ENCODE peak calls at places on chromosomes 1 and 21, in four cellular contexts. One of them, this sample, is unnamed.
A peak's percentile ranks its signal among the peaks of the same experiment; 100 is the strongest.

GRCh38 chr1:16073490-16074104 is at the start of gene FAM131C:
- DNase-seq in cardiac muscle cell: no peak
- DNase-seq in psoas muscle: no peak
- DNase-seq in heart right ventricle: no peak
- DNase-seq in this sample: no peak

GRCh38 chr1:84540759-84541158 is 33.5 kb downstream of the CTBS start:
- DNase-seq in psoas muscle: no peak
- DNase-seq in heart right ventricle: no peak
- DNase-seq in cardiac muscle cell: no peak
- DNase-seq in this sample: no peak

GRCh38 chr1:160284220-160284781 is 632 bp downstream of the PEX19 start:
- DNase-seq in cardiac muscle cell: peak; percentile 87
- DNase-seq in psoas muscle: no peak
- DNase-seq in heart right ventricle: no peak
- DNase-seq in this sample: peak; percentile 59

GRCh38 chr1:100896481-100896982 is 642 bp downstream of the SLC30A7 start:
- DNase-seq in heart right ventricle: no peak
- DNase-seq in psoas muscle: no peak
- DNase-seq in cardiac muscle cell: peak; percentile 58
- DNase-seq in this sample: no peak

GRCh38 chr1:19770436-19771190 is 29.1 kb downstream of the TMCO4 start:
- DNase-seq in cardiac muscle cell: no peak
- DNase-seq in heart right ventricle: no peak
- DNase-seq in psoas muscle: no peak
- DNase-seq in this sample: no peak

GRCh38 chr1:98035587-98035986 is 114.8 kb upstream of the DPYD start:
- DNase-seq in heart right ventricle: no peak
- DNase-seq in psoas muscle: no peak
- DNase-seq in cardiac muscle cell: peak; percentile 44
- DNase-seq in this sample: no peak

GRCh38 chr21:36873511-36873910 is 93.0 kb downstream of the HLCS start:
- DNase-seq in heart right ventricle: no peak
- DNase-seq in cardiac muscle cell: no peak
- DNase-seq in psoas muscle: no peak
- DNase-seq in this sample: no peak

GRCh38 chr1:53987880-53988279 is 30.1 kb downstream of the LDLRAD1 start:
- DNase-seq in psoas muscle: no peak
- DNase-seq in heart right ventricle: no peak
- DNase-seq in cardiac muscle cell: peak; percentile 41
- DNase-seq in this sample: no peak

GRCh38 chr1:156291226-156292061 is 4.0 kb downstream of the GLMP start:
- DNase-seq in psoas muscle: peak; percentile 92
- DNase-seq in cardiac muscle cell: peak; percentile 86
- DNase-seq in heart right ventricle: peak; percentile 90
- DNase-seq in this sample: peak; percentile 93

GRCh38 chr1:184533915-184534314 is 147.1 kb downstream of the C1orf21 start:
- DNase-seq in psoas muscle: no peak
- DNase-seq in cardiac muscle cell: no peak
- DNase-seq in heart right ventricle: no peak
- DNase-seq in this sample: no peak

GRCh38 chr1:179026813-179027664 is 1.3 kb downstream of the FAM20B start:
- DNase-seq in psoas muscle: no peak
- DNase-seq in heart right ventricle: no peak
- DNase-seq in cardiac muscle cell: no peak
- DNase-seq in this sample: no peak

GRCh38 chr1:12548279-12549105 is 69.5 kb downstream of the DHRS3 start:
- DNase-seq in cardiac muscle cell: no peak
- DNase-seq in psoas muscle: peak; percentile 67
- DNase-seq in heart right ventricle: no peak
- DNase-seq in this sample: peak; percentile 42
- H3K27ac ChIP-seq in cardiac muscle cell: no peak overlapping the region
- H3K27ac ChIP-seq in psoas muscle: peak overlapping the region; percentile 84
- H3K27ac ChIP-seq in heart right ventricle: peak overlapping the region; percentile 76
- H3K27ac ChIP-seq in this sample: peak overlapping the region; percentile 53

DNA sequence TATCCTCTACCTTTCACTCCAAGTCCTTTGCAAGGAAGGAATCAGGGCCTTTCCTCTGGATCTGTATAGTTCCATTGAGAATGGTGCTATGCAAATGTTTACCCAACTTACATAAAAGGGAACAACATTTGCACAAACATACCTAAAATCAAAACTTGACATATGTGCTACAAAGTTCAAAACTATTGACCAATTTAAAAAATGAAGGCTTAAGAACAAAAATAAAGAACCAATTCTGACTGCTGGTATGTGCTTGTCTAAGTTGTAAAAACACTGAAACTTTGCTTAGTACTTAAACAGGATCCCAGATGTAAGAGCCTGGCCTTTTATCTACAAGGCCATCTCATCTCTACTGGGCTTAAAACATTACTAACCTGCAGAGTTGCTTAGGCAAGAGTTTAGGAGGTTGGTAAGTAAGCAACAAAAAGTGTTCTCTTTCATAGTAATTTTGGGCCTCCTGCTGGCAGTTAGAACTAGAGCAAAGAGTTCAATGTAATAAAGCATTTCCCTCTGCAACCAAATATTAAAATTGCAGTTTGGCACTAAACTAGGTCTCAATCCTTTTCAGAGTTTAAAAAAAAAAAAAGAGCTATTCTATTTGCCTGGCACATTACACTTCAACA is 2.0 kb downstream of the SCMH1 start:
- DNase-seq in psoas muscle: no peak
- DNase-seq in heart right ventricle: no peak
- DNase-seq in cardiac muscle cell: peak; percentile 73
- DNase-seq in this sample: no peak
- TF ChIP-seq CTCF in psoas muscle: no peak
- TF ChIP-seq CTCF in heart right ventricle: peak; percentile 43
- TF ChIP-seq CTCF in cardiac muscle cell: peak; percentile 54
- TF ChIP-seq CTCF in this sample: no peak

DNA sequence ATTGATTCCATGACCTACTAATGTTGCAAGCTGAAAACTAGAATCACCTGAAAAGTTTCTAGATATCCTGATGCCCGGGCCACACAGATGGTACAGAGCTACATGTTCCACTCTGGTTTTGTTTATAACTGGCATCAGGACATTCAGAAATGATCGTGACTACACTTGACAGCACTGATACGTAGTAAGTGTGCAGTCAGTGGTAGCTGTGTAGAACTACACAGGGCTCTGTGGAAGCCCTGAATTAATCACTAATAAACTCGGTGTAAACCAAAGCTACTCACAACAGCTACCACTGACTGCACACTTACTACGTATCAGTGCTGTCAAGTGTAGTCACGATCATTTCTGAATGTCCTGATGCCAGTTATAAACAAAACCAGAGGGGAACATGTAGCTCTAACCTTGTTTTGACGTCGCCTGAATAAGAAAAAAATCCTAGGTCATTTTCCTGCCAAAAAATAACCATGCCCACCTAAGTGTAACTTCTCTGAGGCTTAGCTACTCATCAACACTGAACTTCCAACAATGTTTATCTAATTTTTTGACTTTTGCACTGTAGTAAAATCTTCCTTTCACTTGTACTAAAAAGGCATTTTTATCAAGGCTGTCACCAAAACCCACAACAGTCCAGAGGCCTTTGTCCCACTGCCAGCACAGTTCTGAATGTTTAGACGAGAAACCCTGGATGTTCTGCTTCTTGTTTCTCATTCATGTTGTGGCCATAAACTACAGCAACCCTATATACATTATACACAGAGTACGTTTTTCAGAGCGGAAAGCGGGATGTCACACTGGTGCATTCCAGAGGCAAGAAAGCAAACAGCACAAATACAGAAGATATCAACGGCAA is 149.6 kb downstream of the TGFBR3 start:
- DNase-seq in cardiac muscle cell: peak; percentile 46
- DNase-seq in heart right ventricle: no peak
- DNase-seq in psoas muscle: no peak
- DNase-seq in this sample: no peak
- H3K27ac ChIP-seq in cardiac muscle cell: peak overlapping the region; percentile 92
- H3K27ac ChIP-seq in heart right ventricle: peak overlapping the region; percentile 51
- H3K27ac ChIP-seq in psoas muscle: peak overlapping the region; percentile 57
- H3K27ac ChIP-seq in this sample: peak overlapping the region; percentile 78

DNA sequence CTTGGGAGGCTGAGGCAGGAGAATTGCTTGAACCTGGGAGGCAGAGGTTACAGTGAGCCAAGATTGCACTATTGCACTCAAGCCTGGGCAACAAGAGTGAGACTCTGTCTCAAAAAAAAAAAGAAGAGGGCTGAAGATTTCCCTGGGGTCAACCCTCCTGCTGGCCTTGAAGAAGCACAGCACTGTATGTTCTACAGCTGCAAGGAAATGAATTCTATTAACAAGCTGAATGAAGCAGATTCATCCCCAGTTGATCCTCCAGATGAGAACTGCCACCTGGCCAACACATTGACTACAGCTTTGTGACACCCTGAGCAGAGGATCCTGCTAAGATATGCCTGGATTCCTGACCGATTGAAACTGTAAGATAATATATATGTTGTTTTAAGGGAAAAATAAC is 129.5 kb downstream of the ADSS2 start:
- DNase-seq in cardiac muscle cell: no peak
- DNase-seq in psoas muscle: no peak
- DNase-seq in heart right ventricle: no peak
- DNase-seq in this sample: no peak
- TF ChIP-seq CTCF in cardiac muscle cell: no peak
- TF ChIP-seq CTCF in psoas muscle: no peak
- TF ChIP-seq CTCF in heart right ventricle: no peak
- TF ChIP-seq CTCF in this sample: no peak

GRCh38 chr1:63951076-63951946 is 177.5 kb downstream of the ROR1 start:
- DNase-seq in heart right ventricle: no peak
- DNase-seq in cardiac muscle cell: peak; percentile 63
- DNase-seq in psoas muscle: no peak
- DNase-seq in this sample: no peak
- H3K27ac ChIP-seq in heart right ventricle: no peak overlapping the region
- H3K27ac ChIP-seq in cardiac muscle cell: no peak overlapping the region
- H3K27ac ChIP-seq in psoas muscle: no peak overlapping the region
- H3K27ac ChIP-seq in this sample: no peak overlapping the region